ENCODE peak calls at places on chromosomes 1 and 21, in seven cellular contexts. T is stimulated activated CD4-positive, alpha-beta T cell treated with anti-CD3 and anti-CD28 coated beads, Interleukin-2, amount 100 ng/mL, for 48 hours; H is HEK293T; O is GM10248; P is breast epithelium; Q is astrocyte of the cerebellum; U is anterior cingulate cortex. D is an unnamed sample.
A peak's percentile ranks its signal among the peaks of the same experiment; 100 is the strongest.

GRCh38 chr21:32315511-32316362 is 17.1 kb downstream of the MRAP start:
- DNase-seq in H (no peak), P (no peak), O (no peak), U (no peak), Q (no peak), T (no peak), D (no peak)

GRCh38 chr1:109873278-109874175 is 37.1 kb upstream of the CSF1 start:
- DNase-seq in P (peak; percentile 23), Q (peak; percentile 72), T (no peak), H (no peak), U (no peak), O (no peak), D (peak; percentile 58)

GRCh38 chr1:110612060-110612745 is 6.0 kb upstream of the KCNA2 start:
- DNase-seq in Q (no peak), O (no peak), U (no peak), P (no peak), T (no peak), H (no peak), D (no peak)

GRCh38 chr21:34986561-34987533 is 62.3 kb downstream of the RUNX1 start:
- DNase-seq in T (peak; percentile 54), Q (peak; percentile 84), H (no peak), P (no peak), O (peak; percentile 59), U (no peak), D (peak; percentile 87)

GRCh38 chr1:23664837-23665795 is 26.5 kb upstream of the RPL11 start:
- DNase-seq in P (no peak), Q (no peak), T (no peak), H (peak; percentile 53), O (peak; percentile 45), U (no peak), D (peak; percentile 43)

GRCh38 chr1:63835075-63835633 is 61.3 kb downstream of the ROR1 start:
- DNase-seq in T (no peak), O (no peak), U (no peak), H (no peak), Q (no peak), P (no peak), D (no peak)

GRCh38 chr1:21764615-21765423 is 18.1 kb downstream of the USP48 start:
- DNase-seq in O (no peak), T (no peak), H (no peak), P (peak; percentile 57), Q (peak; percentile 92), U (no peak), D (peak; percentile 74)

GRCh38 chr1:160413716-160414115 is 13.4 kb downstream of the VANGL2 start:
- DNase-seq in U (no peak), Q (no peak), O (no peak), H (no peak), P (no peak), T (no peak), D (no peak)

GRCh38 chr1:150256549-150257341 is 829 bp upstream of the CA14 start:
- DNase-seq in T (no peak), U (peak; percentile 10), Q (no peak), O (no peak), H (peak; percentile 13), P (no peak), D (peak; percentile 24)

GRCh38 chr1:79100385-79100784 is 93.9 kb upstream of the ADGRL4 start:
- DNase-seq in P (no peak), Q (peak; percentile 90), U (no peak), H (no peak), T (no peak), O (no peak), D (peak; percentile 35)

GRCh38 chr1:107414550-107414949 is 273.7 kb downstream of the NTNG1 start:
- DNase-seq in T (no peak), Q (no peak), P (no peak), O (no peak), U (no peak), H (no peak), D (no peak)

GRCh38 chr21:37006521-37007291 is at the start of gene RIPPLY3:
- DNase-seq in Q (no peak), U (no peak), T (peak; percentile 10), O (peak; percentile 45), H (peak; percentile 41), P (no peak), D (peak; percentile 21)

GRCh38 chr1:198492872-198493271 is 47.6 kb downstream of the ATP6V1G3 start:
- DNase-seq in H (no peak), O (no peak), Q (peak; percentile 59), U (no peak), T (no peak), P (no peak), D (peak; percentile 85)

GRCh38 chr1:219304227-219305226 is 130.8 kb downstream of the LYPLAL1 start:
- DNase-seq in U (no peak), Q (no peak), T (no peak), P (no peak), O (no peak), H (no peak), D (no peak)

GRCh38 chr1:110206261-110206660 is 3.9 kb upstream of the KCNC4 start:
- DNase-seq in O (no peak), P (no peak), T (no peak), Q (no peak), H (no peak), U (no peak), D (no peak)

GRCh38 chr1:116287341-116288200 is 85.5 kb upstream of the ATP1A1 start:
- DNase-seq in P (no peak), Q (no peak), T (no peak), O (no peak), H (no peak), U (no peak), D (peak; percentile 10)

GRCh38 chr1:155196103-155196892 is 11.4 kb downstream of the THBS3 start:
- DNase-seq in U (peak; percentile 60), O (no peak), T (no peak), P (no peak), Q (no peak), H (no peak), D (no peak)

GRCh38 chr1:931380-932177 is 7.9 kb downstream of the SAMD11 start:
- DNase-seq in U (no peak), Q (no peak), P (no peak), H (no peak), O (no peak), T (no peak), D (no peak)

GRCh38 chr1:5478961-5479360 is 513.3 kb downstream of the NPHP4 start:
- DNase-seq in U (no peak), T (no peak), Q (no peak), O (no peak), H (no peak), P (no peak), D (no peak)

GRCh38 chr1:75366595-75366994 is 232.4 kb downstream of the LHX8 start:
- DNase-seq in H (no peak), T (no peak), Q (no peak), P (no peak), U (no peak), O (no peak), D (no peak)

GRCh38 chr1:234608026-234608719 is 1.8 kb downstream of the IRF2BP2 start:
- DNase-seq in H (no peak), T (peak; percentile 52), P (peak; percentile 91), U (peak; percentile 46), Q (peak; percentile 79), O (peak; percentile 67), D (peak; percentile 95)

GRCh38 chr21:41802684-41803083 is 35.8 kb upstream of the RIPK4 start:
- DNase-seq in O (no peak), U (peak; percentile 44), T (no peak), H (no peak), Q (no peak), P (peak; percentile 79), D (peak; percentile 53)

GRCh38 chr21:38982096-38982495 is 176.4 kb downstream of the ETS2 start:
- DNase-seq in P (no peak), U (no peak), H (no peak), O (no peak), Q (no peak), T (no peak), D (no peak)

GRCh38 chr1:89604414-89604735 is 28.5 kb upstream of the LRRC8C start:
- DNase-seq in O (no peak), Q (no peak), T (no peak), H (no peak), U (no peak), P (no peak), D (no peak)

GRCh38 chr1:28718601-28719331 is 18.0 kb upstream of the YTHDF2 start:
- DNase-seq in P (no peak), U (no peak), H (no peak), Q (no peak), T (no peak), O (no peak), D (peak; percentile 51)

GRCh38 chr1:75985827-75986226 is 53.6 kb upstream of the ASB17 start:
- DNase-seq in P (no peak), T (no peak), Q (no peak), U (no peak), O (peak; percentile 55), H (no peak), D (peak; percentile 6)

D was measured in fibroblast of villous mesenchyme.